ENCODE peak calls at places on chromosome 2, in nine cellular contexts. N is astrocyte of the spinal cord, J is AG09309, Z is ACHN, C is NCI-H510A treated with DMSO at 0.1 percent for 48 hours, I is left ventricle myocardium inferior, Y is AG09319, L is AG04449, S is Calu3. P is an unnamed sample.

GRCh38 chr2:177396630-177397460 is 4.3 kb downstream of the AGPS start:
- DNase-seq in N (peak), J (no peak), Z (peak), C (no peak), I (no peak), Y (peak), L (peak), S (peak), P (no peak)

GRCh38 chr2:207285451-207285771 is 119.7 kb upstream of the KLF7 start:
- DNase-seq in N (no peak), J (no peak), Z (no peak), C (no peak), I (no peak), Y (no peak), L (no peak), S (no peak), P (no peak)

GRCh38 chr2:239275871-239276812 is 124.7 kb downstream of the HDAC4 start:
- DNase-seq in N (peak), J (peak), Z (no peak), C (no peak), I (peak), Y (peak), L (no peak), S (no peak), P (no peak)

GRCh38 chr2:216008387-216008786 is 5.0 kb downstream of the MREG start:
- DNase-seq in N (no peak), J (no peak), Z (no peak), C (no peak), I (no peak), Y (no peak), L (no peak), S (no peak), P (no peak)

GRCh38 chr2:53695586-53695985 is 72.0 kb upstream of the CHAC2 start:
- DNase-seq in N (no peak), J (no peak), Z (no peak), C (no peak), I (no peak), Y (no peak), L (no peak), S (no peak), P (no peak)

GRCh38 chr2:53755022-53755630 is 12.5 kb upstream of the CHAC2 start:
- DNase-seq in N (no peak), J (no peak), Z (no peak), C (no peak), I (peak), Y (no peak), L (no peak), S (no peak), P (no peak)

GRCh38 chr2:180596453-180596852 is 384.0 kb upstream of the UBE2E3 start:
- DNase-seq in N (no peak), J (no peak), Z (no peak), C (no peak), I (no peak), Y (no peak), L (no peak), S (no peak), P (no peak)

GRCh38 chr2:10001551-10001950 is 41.8 kb upstream of the KLF11 start:
- DNase-seq in N (no peak), J (no peak), Z (no peak), C (no peak), I (no peak), Y (no peak), L (no peak), S (no peak), P (no peak)

GRCh38 chr2:42957109-42958035 is 165.0 kb upstream of the HAAO start:
- DNase-seq in N (no peak), J (no peak), Z (peak), C (no peak), I (no peak), Y (no peak), L (no peak), S (peak), P (no peak)

GRCh38 chr2:172299741-172300140 is 127.6 kb upstream of the ITGA6 start:
- DNase-seq in N (no peak), J (peak), Z (no peak), C (peak), I (no peak), Y (no peak), L (no peak), S (no peak), P (no peak)

GRCh38 chr2:30239308-30240161 is 8.2 kb downstream of the LBH start:
- DNase-seq in N (peak), J (no peak), Z (peak), C (peak), I (peak), Y (peak), L (peak), S (peak), P (no peak)

GRCh38 chr2:225354281-225354774 is 45.2 kb upstream of the NYAP2 start:
- DNase-seq in N (peak), J (peak), Z (no peak), C (no peak), I (no peak), Y (no peak), L (no peak), S (no peak), P (peak)

GRCh38 chr2:112658820-112659667 is 13.3 kb downstream of the SLC20A1 start:
- DNase-seq in N (no peak), J (no peak), Z (no peak), C (no peak), I (no peak), Y (no peak), L (no peak), S (no peak), P (no peak)

GRCh38 chr2:218381916-218382366 is at the start of gene SLC11A1:
- DNase-seq in N (no peak), J (no peak), Z (no peak), C (no peak), I (peak), Y (no peak), L (no peak), S (no peak), P (no peak)

GRCh38 chr2:125935559-125935958 is 720.4 kb upstream of the GYPC start:
- DNase-seq in N (no peak), J (no peak), Z (no peak), C (no peak), I (no peak), Y (no peak), L (no peak), S (no peak), P (no peak)

GRCh38 chr2:95525294-95526035 is 40.9 kb upstream of the TRIM43B start:
- DNase-seq in N (no peak), J (no peak), Z (no peak), C (no peak), I (peak), Y (no peak), L (no peak), S (peak), P (no peak)

GRCh38 chr2:241842067-241842415 is 16.7 kb downstream of the PDCD1 start:
- DNase-seq in N (no peak), J (no peak), Z (no peak), C (no peak), I (no peak), Y (no peak), L (no peak), S (no peak), P (no peak)

GRCh38 chr2:126894585-126895182 is 4.0 kb upstream of the TEX51 start:
- DNase-seq in N (no peak), J (no peak), Z (no peak), C (no peak), I (no peak), Y (no peak), L (no peak), S (no peak), P (no peak)

GRCh38 chr2:55490554-55490953 is 29.0 kb upstream of the CFAP36 start:
- DNase-seq in N (peak), J (no peak), Z (peak), C (no peak), I (peak), Y (no peak), L (no peak), S (no peak), P (peak)

GRCh38 chr2:241770936-241771285 is 5.7 kb upstream of the GAL3ST2 start:
- DNase-seq in N (no peak), J (no peak), Z (no peak), C (no peak), I (no peak), Y (no peak), L (no peak), S (no peak), P (no peak)

GRCh38 chr2:120842456-120843439 is 107.1 kb downstream of the GLI2 start:
- DNase-seq in N (peak), J (no peak), Z (no peak), C (no peak), I (no peak), Y (no peak), L (no peak), S (no peak), P (peak)

GRCh38 chr2:128626758-128627515 is 308.3 kb upstream of the HS6ST1 start:
- DNase-seq in N (no peak), J (no peak), Z (no peak), C (no peak), I (no peak), Y (no peak), L (no peak), S (no peak), P (no peak)

GRCh38 chr2:201546576-201546975 is 95.0 kb downstream of the STRADB start:
- DNase-seq in N (peak), J (peak), Z (no peak), C (no peak), I (no peak), Y (no peak), L (no peak), S (no peak), P (no peak)

GRCh38 chr2:1698188-1698945 is 45.9 kb downstream of the PXDN start:
- DNase-seq in N (no peak), J (no peak), Z (no peak), C (no peak), I (no peak), Y (no peak), L (no peak), S (no peak), P (no peak)

GRCh38 chr2:148511883-148512282 is 132.7 kb upstream of the EPC2 start:
- DNase-seq in N (no peak), J (no peak), Z (no peak), C (no peak), I (no peak), Y (no peak), L (no peak), S (no peak), P (no peak)